ENCODE peak calls at places on chromosomes 12 and 14, in nine cellular contexts. One of them, this sample, is unnamed.

GRCh38 chr14:92540472-92541048 is 27.0 kb downstream of the RIN3 start:
- DNase-seq in adrenal gland: peak; percentile 96
- DNase-seq in neural crest cell: no peak
- DNase-seq in effector CD8-positive, alpha-beta T cell: no peak
- DNase-seq in NCI-H524: no peak
- DNase-seq in T follicular helper cell: no peak
- DNase-seq in fibroblast of the aortic adventitia: peak; percentile 100
- DNase-seq in NCI-H1105 treated with DMSO at 0.1 percent for 48 hours: peak; percentile 29
- DNase-seq in GM12892: no peak
- DNase-seq in this sample: no peak

GRCh38 chr12:88884600-88884999 is 304.3 kb upstream of the KITLG start:
- DNase-seq in adrenal gland: no peak
- DNase-seq in neural crest cell: no peak
- DNase-seq in effector CD8-positive, alpha-beta T cell: no peak
- DNase-seq in NCI-H524: no peak
- DNase-seq in T follicular helper cell: no peak
- DNase-seq in fibroblast of the aortic adventitia: no peak
- DNase-seq in NCI-H1105 treated with DMSO at 0.1 percent for 48 hours: no peak
- DNase-seq in GM12892: no peak
- DNase-seq in this sample: no peak

GRCh38 chr12:117035287-117035686 is 63.9 kb downstream of the TESC start:
- DNase-seq in adrenal gland: no peak
- DNase-seq in neural crest cell: no peak
- DNase-seq in effector CD8-positive, alpha-beta T cell: no peak
- DNase-seq in NCI-H524: no peak
- DNase-seq in T follicular helper cell: no peak
- DNase-seq in fibroblast of the aortic adventitia: no peak
- DNase-seq in NCI-H1105 treated with DMSO at 0.1 percent for 48 hours: peak; percentile 12
- DNase-seq in GM12892: no peak
- DNase-seq in this sample: no peak

GRCh38 chr14:31286456-31287293 is 79.1 kb upstream of the HECTD1 start:
- DNase-seq in adrenal gland: no peak
- DNase-seq in neural crest cell: no peak
- DNase-seq in effector CD8-positive, alpha-beta T cell: no peak
- DNase-seq in NCI-H524: peak; percentile 21
- DNase-seq in T follicular helper cell: peak; percentile 7
- DNase-seq in fibroblast of the aortic adventitia: no peak
- DNase-seq in NCI-H1105 treated with DMSO at 0.1 percent for 48 hours: no peak
- DNase-seq in GM12892: no peak
- DNase-seq in this sample: no peak

GRCh38 chr12:48586361-48586760 is 16.5 kb upstream of the LALBA start:
- DNase-seq in adrenal gland: no peak
- DNase-seq in neural crest cell: no peak
- DNase-seq in effector CD8-positive, alpha-beta T cell: no peak
- DNase-seq in NCI-H524: no peak
- DNase-seq in T follicular helper cell: no peak
- DNase-seq in fibroblast of the aortic adventitia: no peak
- DNase-seq in NCI-H1105 treated with DMSO at 0.1 percent for 48 hours: no peak
- DNase-seq in GM12892: no peak
- DNase-seq in this sample: no peak

GRCh38 chr14:74161526-74162158 is 76.9 kb downstream of the LIN52 start:
- DNase-seq in adrenal gland: no peak
- DNase-seq in neural crest cell: no peak
- DNase-seq in effector CD8-positive, alpha-beta T cell: no peak
- DNase-seq in NCI-H524: peak; percentile 41
- DNase-seq in T follicular helper cell: no peak
- DNase-seq in fibroblast of the aortic adventitia: no peak
- DNase-seq in NCI-H1105 treated with DMSO at 0.1 percent for 48 hours: no peak
- DNase-seq in GM12892: no peak
- DNase-seq in this sample: no peak

GRCh38 chr14:60862283-60862682 is 118.6 kb downstream of the TRMT5 start:
- DNase-seq in adrenal gland: peak; percentile 34
- DNase-seq in neural crest cell: no peak
- DNase-seq in effector CD8-positive, alpha-beta T cell: no peak
- DNase-seq in NCI-H524: peak; percentile 53
- DNase-seq in T follicular helper cell: no peak
- DNase-seq in fibroblast of the aortic adventitia: peak; percentile 64
- DNase-seq in NCI-H1105 treated with DMSO at 0.1 percent for 48 hours: peak; percentile 68
- DNase-seq in GM12892: no peak
- DNase-seq in this sample: peak; percentile 1

GRCh38 chr12:27549801-27550652 is 26.0 kb downstream of the PPFIBP1 start:
- DNase-seq in adrenal gland: peak; percentile 95
- DNase-seq in neural crest cell: no peak
- DNase-seq in effector CD8-positive, alpha-beta T cell: no peak
- DNase-seq in NCI-H524: peak; percentile 35
- DNase-seq in T follicular helper cell: no peak
- DNase-seq in fibroblast of the aortic adventitia: peak; percentile 98
- DNase-seq in NCI-H1105 treated with DMSO at 0.1 percent for 48 hours: peak; percentile 6
- DNase-seq in GM12892: no peak
- DNase-seq in this sample: no peak

GRCh38 chr12:23561536-23561935 is 387.9 kb downstream of the SOX5 start:
- DNase-seq in adrenal gland: no peak
- DNase-seq in neural crest cell: no peak
- DNase-seq in effector CD8-positive, alpha-beta T cell: no peak
- DNase-seq in NCI-H524: peak; percentile 84
- DNase-seq in T follicular helper cell: no peak
- DNase-seq in fibroblast of the aortic adventitia: no peak
- DNase-seq in NCI-H1105 treated with DMSO at 0.1 percent for 48 hours: no peak
- DNase-seq in GM12892: no peak
- DNase-seq in this sample: no peak

GRCh38 chr12:78229491-78230209 is 399.0 kb downstream of the NAV3 start:
- DNase-seq in adrenal gland: peak; percentile 27
- DNase-seq in neural crest cell: peak; percentile 38
- DNase-seq in effector CD8-positive, alpha-beta T cell: no peak
- DNase-seq in NCI-H524: peak; percentile 52
- DNase-seq in T follicular helper cell: no peak
- DNase-seq in fibroblast of the aortic adventitia: peak; percentile 53
- DNase-seq in NCI-H1105 treated with DMSO at 0.1 percent for 48 hours: peak; percentile 41
- DNase-seq in GM12892: no peak
- DNase-seq in this sample: peak; percentile 59

GRCh38 chr12:114682101-114682919 is 1.7 kb downstream of the TBX3 start:
- DNase-seq in adrenal gland: no peak
- DNase-seq in neural crest cell: no peak
- DNase-seq in effector CD8-positive, alpha-beta T cell: no peak
- DNase-seq in NCI-H524: no peak
- DNase-seq in T follicular helper cell: no peak
- DNase-seq in fibroblast of the aortic adventitia: no peak
- DNase-seq in NCI-H1105 treated with DMSO at 0.1 percent for 48 hours: no peak
- DNase-seq in GM12892: no peak
- DNase-seq in this sample: no peak

GRCh38 chr14:50836515-50836914 is 5.6 kb upstream of the NIN start:
- DNase-seq in adrenal gland: no peak
- DNase-seq in neural crest cell: no peak
- DNase-seq in effector CD8-positive, alpha-beta T cell: no peak
- DNase-seq in NCI-H524: no peak
- DNase-seq in T follicular helper cell: no peak
- DNase-seq in fibroblast of the aortic adventitia: no peak
- DNase-seq in NCI-H1105 treated with DMSO at 0.1 percent for 48 hours: no peak
- DNase-seq in GM12892: no peak
- DNase-seq in this sample: no peak

GRCh38 chr14:72616294-72616693 is 277.6 kb downstream of the DPF3 start:
- DNase-seq in adrenal gland: no peak
- DNase-seq in neural crest cell: no peak
- DNase-seq in effector CD8-positive, alpha-beta T cell: no peak
- DNase-seq in NCI-H524: no peak
- DNase-seq in T follicular helper cell: no peak
- DNase-seq in fibroblast of the aortic adventitia: peak; percentile 85
- DNase-seq in NCI-H1105 treated with DMSO at 0.1 percent for 48 hours: no peak
- DNase-seq in GM12892: no peak
- DNase-seq in this sample: no peak

GRCh38 chr14:54570047-54570446 is 3.1 kb downstream of the SAMD4A start:
- DNase-seq in adrenal gland: no peak
- DNase-seq in neural crest cell: no peak
- DNase-seq in effector CD8-positive, alpha-beta T cell: no peak
- DNase-seq in NCI-H524: no peak
- DNase-seq in T follicular helper cell: no peak
- DNase-seq in fibroblast of the aortic adventitia: no peak
- DNase-seq in NCI-H1105 treated with DMSO at 0.1 percent for 48 hours: no peak
- DNase-seq in GM12892: no peak
- DNase-seq in this sample: no peak

GRCh38 chr12:2959194-2959507 is at the start of gene TEAD4:
- DNase-seq in adrenal gland: peak; percentile 52
- DNase-seq in neural crest cell: peak; percentile 67
- DNase-seq in effector CD8-positive, alpha-beta T cell: no peak
- DNase-seq in NCI-H524: peak; percentile 54
- DNase-seq in T follicular helper cell: no peak
- DNase-seq in fibroblast of the aortic adventitia: peak; percentile 74
- DNase-seq in NCI-H1105 treated with DMSO at 0.1 percent for 48 hours: peak; percentile 61
- DNase-seq in GM12892: peak; percentile 48
- DNase-seq in this sample: peak; percentile 22

GRCh38 chr14:54322241-54322640 is 74.6 kb upstream of the CDKN3 start:
- DNase-seq in adrenal gland: no peak
- DNase-seq in neural crest cell: no peak
- DNase-seq in effector CD8-positive, alpha-beta T cell: no peak
- DNase-seq in NCI-H524: no peak
- DNase-seq in T follicular helper cell: no peak
- DNase-seq in fibroblast of the aortic adventitia: no peak
- DNase-seq in NCI-H1105 treated with DMSO at 0.1 percent for 48 hours: no peak
- DNase-seq in GM12892: no peak
- DNase-seq in this sample: no peak

This sample was measured in NCI-H2227 treated with DMSO at 0.1 percent for 48 hours.